ENCODE peak calls at places on chromosomes 13 and 19, in six cellular contexts. One of them, this sample, is unnamed.

GRCh38 chr19:35868172-35868822 is at the start of gene APLP1:
- DNase-seq in H9: peak
- DNase-seq in trophoblast cell: peak
- DNase-seq in neuronal stem cell: peak
- DNase-seq in H1: peak
- DNase-seq in mesenchymal stem cell: peak
- DNase-seq in this sample: no peak

GRCh38 chr19:10269333-10270179 is 1.4 kb upstream of the ICAM1 start:
- DNase-seq in H9: peak
- DNase-seq in trophoblast cell: peak
- DNase-seq in neuronal stem cell: peak
- DNase-seq in H1: peak
- DNase-seq in mesenchymal stem cell: peak
- DNase-seq in this sample: peak

GRCh38 chr13:100363874-100364273 is 224.7 kb downstream of the GGACT start:
- DNase-seq in H9: no peak
- DNase-seq in trophoblast cell: no peak
- DNase-seq in neuronal stem cell: no peak
- DNase-seq in H1: no peak
- DNase-seq in mesenchymal stem cell: peak
- DNase-seq in this sample: peak

GRCh38 chr19:4066682-4067395 is at the start of gene ZBTB7A:
- DNase-seq in H9: peak
- DNase-seq in trophoblast cell: peak
- DNase-seq in neuronal stem cell: no peak
- DNase-seq in H1: no peak
- DNase-seq in mesenchymal stem cell: peak
- DNase-seq in this sample: peak

GRCh38 chr19:32040246-32040645 is 305.2 kb upstream of the ZNF507 start:
- DNase-seq in H9: no peak
- DNase-seq in trophoblast cell: no peak
- DNase-seq in neuronal stem cell: no peak
- DNase-seq in H1: no peak
- DNase-seq in mesenchymal stem cell: no peak
- DNase-seq in this sample: no peak

GRCh38 chr13:36945078-36945477 is 25.0 kb upstream of the SMAD9 start:
- DNase-seq in H9: no peak
- DNase-seq in trophoblast cell: no peak
- DNase-seq in neuronal stem cell: peak
- DNase-seq in H1: no peak
- DNase-seq in mesenchymal stem cell: no peak
- DNase-seq in this sample: no peak

GRCh38 chr13:94711561-94712286 is 621 bp downstream of the SOX21 start:
- DNase-seq in H9: peak
- DNase-seq in trophoblast cell: no peak
- DNase-seq in neuronal stem cell: no peak
- DNase-seq in H1: no peak
- DNase-seq in mesenchymal stem cell: peak
- DNase-seq in this sample: no peak

GRCh38 chr13:49908637-49909036 is 27.5 kb downstream of the SPRYD7 start:
- DNase-seq in H9: peak
- DNase-seq in trophoblast cell: no peak
- DNase-seq in neuronal stem cell: no peak
- DNase-seq in H1: no peak
- DNase-seq in mesenchymal stem cell: no peak
- DNase-seq in this sample: no peak

GRCh38 chr19:11125994-11126685 is 29.4 kb downstream of the SPC24 start:
- DNase-seq in H9: peak
- DNase-seq in trophoblast cell: peak
- DNase-seq in neuronal stem cell: peak
- DNase-seq in H1: peak
- DNase-seq in mesenchymal stem cell: peak
- DNase-seq in this sample: peak

GRCh38 chr19:2219726-2220125 is 16.4 kb downstream of the PLEKHJ1 start:
- DNase-seq in H9: no peak
- DNase-seq in trophoblast cell: no peak
- DNase-seq in neuronal stem cell: no peak
- DNase-seq in H1: no peak
- DNase-seq in mesenchymal stem cell: no peak
- DNase-seq in this sample: no peak

GRCh38 chr13:104021806-104022397 is 955.7 kb upstream of the SLC10A2 start:
- DNase-seq in H9: no peak
- DNase-seq in trophoblast cell: no peak
- DNase-seq in neuronal stem cell: no peak
- DNase-seq in H1: no peak
- DNase-seq in mesenchymal stem cell: no peak
- DNase-seq in this sample: no peak

GRCh38 chr13:99916366-99917103 is 55.0 kb downstream of the ZIC5 start:
- DNase-seq in H9: no peak
- DNase-seq in trophoblast cell: peak
- DNase-seq in neuronal stem cell: no peak
- DNase-seq in H1: no peak
- DNase-seq in mesenchymal stem cell: peak
- DNase-seq in this sample: peak

DNA sequence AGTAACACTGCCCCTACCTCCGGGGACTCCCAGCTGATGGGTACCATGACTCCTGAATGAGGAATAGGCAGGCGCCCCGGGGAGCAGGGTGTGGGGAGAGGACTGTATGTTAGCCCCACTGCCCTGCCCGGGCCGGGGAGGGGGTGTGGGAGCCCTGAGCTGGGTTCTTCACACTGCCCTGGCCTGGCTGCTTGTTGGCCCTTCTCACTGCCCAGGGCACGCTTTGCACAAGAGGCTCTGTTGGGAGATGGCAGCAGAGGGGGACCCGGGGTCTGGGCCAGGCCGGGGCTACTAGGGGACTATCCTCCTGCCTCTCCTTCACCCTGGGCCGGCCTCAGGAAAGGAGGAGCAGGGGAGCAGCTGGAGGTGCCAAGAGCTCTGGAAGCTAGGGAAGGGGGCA is 19.3 kb upstream of the KCTD15 start:
- DNase-seq in H9: no peak
- DNase-seq in trophoblast cell: no peak
- DNase-seq in neuronal stem cell: no peak
- DNase-seq in H1: no peak
- DNase-seq in mesenchymal stem cell: no peak
- DNase-seq in this sample: no peak
- H4K91ac ChIP-seq in H9: no peak
- H4K91ac ChIP-seq in trophoblast cell: no peak
- H4K91ac ChIP-seq in neuronal stem cell: no peak
- H4K91ac ChIP-seq in H1: no peak
- H4K91ac ChIP-seq in mesenchymal stem cell: no peak
- H4K91ac ChIP-seq in this sample: no peak

DNA sequence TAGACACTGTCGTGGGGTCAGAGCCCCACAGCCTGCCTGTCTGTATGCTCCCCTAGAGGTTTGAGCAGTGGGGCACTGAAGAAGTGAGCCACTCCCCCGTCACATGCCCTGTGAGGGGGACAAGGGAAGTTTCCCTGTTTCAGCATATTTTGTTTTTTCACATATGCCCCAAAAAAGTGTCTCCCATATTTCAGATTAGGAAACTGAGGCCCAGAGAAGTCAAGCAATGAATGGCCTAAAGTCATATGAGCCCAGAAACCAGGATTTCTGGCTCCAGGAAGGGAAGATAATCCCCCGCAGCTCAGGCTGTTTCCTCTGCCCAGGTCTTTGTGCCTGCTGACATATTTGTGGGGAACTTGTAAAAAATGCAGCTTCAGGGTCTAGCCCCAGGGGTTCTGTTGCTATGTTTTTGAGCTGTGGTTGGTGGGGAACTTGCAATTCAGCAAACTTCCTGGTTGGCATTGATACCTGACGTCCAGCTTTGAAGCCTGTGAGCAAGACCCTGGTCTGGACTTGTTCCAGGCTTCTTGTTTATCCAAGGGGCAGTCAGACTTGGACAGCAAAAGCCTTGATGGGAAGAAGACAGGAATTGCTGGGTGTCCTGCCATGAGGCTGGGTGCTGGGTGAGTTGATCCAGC is 9.5 kb downstream of the RASL11A start:
- DNase-seq in H9: peak
- DNase-seq in trophoblast cell: no peak
- DNase-seq in neuronal stem cell: no peak
- DNase-seq in H1: no peak
- DNase-seq in mesenchymal stem cell: no peak
- DNase-seq in this sample: no peak
- H4K91ac ChIP-seq in H9: no peak
- H4K91ac ChIP-seq in trophoblast cell: no peak
- H4K91ac ChIP-seq in neuronal stem cell: no peak
- H4K91ac ChIP-seq in H1: no peak
- H4K91ac ChIP-seq in mesenchymal stem cell: no peak
- H4K91ac ChIP-seq in this sample: no peak

DNA sequence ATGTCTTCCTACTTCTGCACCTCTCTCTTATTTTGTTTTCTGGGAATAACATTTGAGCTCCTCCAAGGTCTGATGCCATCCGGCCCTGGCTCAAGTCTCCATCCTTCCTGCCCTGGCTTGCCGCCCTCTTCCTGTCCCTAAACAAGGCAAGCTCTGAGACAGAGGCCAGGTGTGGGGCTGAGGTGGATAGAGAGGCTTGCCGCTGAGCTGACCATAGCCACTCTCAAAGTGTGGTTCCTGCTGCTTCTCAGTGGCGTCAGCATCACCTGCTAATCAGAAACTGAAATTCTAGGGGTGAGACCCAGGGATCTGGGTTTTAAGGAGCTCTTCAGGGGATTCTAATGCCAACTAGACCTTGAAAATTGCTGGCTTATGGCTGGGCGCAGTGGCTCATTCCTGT is 6.0 kb upstream of the TPRX2 start:
- DNase-seq in H9: no peak
- DNase-seq in trophoblast cell: no peak
- DNase-seq in neuronal stem cell: no peak
- DNase-seq in H1: no peak
- DNase-seq in mesenchymal stem cell: no peak
- DNase-seq in this sample: no peak
- H4K91ac ChIP-seq in H9: no peak
- H4K91ac ChIP-seq in trophoblast cell: no peak
- H4K91ac ChIP-seq in neuronal stem cell: no peak
- H4K91ac ChIP-seq in H1: peak
- H4K91ac ChIP-seq in mesenchymal stem cell: no peak
- H4K91ac ChIP-seq in this sample: no peak

GRCh38 chr19:19711934-19712828 is 20.7 kb downstream of the ZNF14 start:
- DNase-seq in H9: no peak
- DNase-seq in trophoblast cell: no peak
- DNase-seq in neuronal stem cell: no peak
- DNase-seq in H1: no peak
- DNase-seq in mesenchymal stem cell: peak
- DNase-seq in this sample: no peak

GRCh38 chr19:19711306-19711933 is 21.5 kb downstream of the ZNF14 start:
- DNase-seq in H9: no peak
- DNase-seq in trophoblast cell: no peak
- DNase-seq in neuronal stem cell: no peak
- DNase-seq in H1: no peak
- DNase-seq in mesenchymal stem cell: no peak
- DNase-seq in this sample: no peak

GRCh38 chr19:19704836-19705235 is 28.1 kb downstream of the ZNF14 start:
- DNase-seq in H9: no peak
- DNase-seq in trophoblast cell: no peak
- DNase-seq in neuronal stem cell: no peak
- DNase-seq in H1: no peak
- DNase-seq in mesenchymal stem cell: no peak
- DNase-seq in this sample: no peak

GRCh38 chr19:19710506-19710905 is 22.4 kb downstream of the ZNF14 start:
- DNase-seq in H9: no peak
- DNase-seq in trophoblast cell: no peak
- DNase-seq in neuronal stem cell: no peak
- DNase-seq in H1: no peak
- DNase-seq in mesenchymal stem cell: no peak
- DNase-seq in this sample: no peak
- H4K91ac ChIP-seq in H9: no peak
- H4K91ac ChIP-seq in trophoblast cell: no peak
- H4K91ac ChIP-seq in neuronal stem cell: no peak
- H4K91ac ChIP-seq in H1: no peak
- H4K91ac ChIP-seq in mesenchymal stem cell: no peak
- H4K91ac ChIP-seq in this sample: no peak

GRCh38 chr13:22271963-22272362 is 601.1 kb downstream of the FGF9 start:
- DNase-seq in H9: no peak
- DNase-seq in trophoblast cell: no peak
- DNase-seq in neuronal stem cell: no peak
- DNase-seq in H1: no peak
- DNase-seq in mesenchymal stem cell: no peak
- DNase-seq in this sample: no peak
- H4K91ac ChIP-seq in H9: no peak
- H4K91ac ChIP-seq in trophoblast cell: no peak
- H4K91ac ChIP-seq in neuronal stem cell: no peak
- H4K91ac ChIP-seq in H1: no peak
- H4K91ac ChIP-seq in mesenchymal stem cell: no peak
- H4K91ac ChIP-seq in this sample: no peak

GRCh38 chr19:1105873-1106840 is 2.4 kb downstream of the GPX4 start:
- DNase-seq in H9: no peak
- DNase-seq in trophoblast cell: no peak
- DNase-seq in neuronal stem cell: no peak
- DNase-seq in H1: no peak
- DNase-seq in mesenchymal stem cell: no peak
- DNase-seq in this sample: no peak
- H4K91ac ChIP-seq in H9: no peak
- H4K91ac ChIP-seq in trophoblast cell: no peak
- H4K91ac ChIP-seq in neuronal stem cell: no peak
- H4K91ac ChIP-seq in H1: no peak
- H4K91ac ChIP-seq in mesenchymal stem cell: peak
- H4K91ac ChIP-seq in this sample: no peak

GRCh38 chr13:24984134-24984533 is 111.8 kb upstream of the PABPC3 start:
- DNase-seq in H9: no peak
- DNase-seq in trophoblast cell: no peak
- DNase-seq in neuronal stem cell: no peak
- DNase-seq in H1: no peak
- DNase-seq in mesenchymal stem cell: no peak
- DNase-seq in this sample: no peak
- H4K91ac ChIP-seq in H9: no peak
- H4K91ac ChIP-seq in trophoblast cell: no peak
- H4K91ac ChIP-seq in neuronal stem cell: no peak
- H4K91ac ChIP-seq in H1: no peak
- H4K91ac ChIP-seq in mesenchymal stem cell: no peak
- H4K91ac ChIP-seq in this sample: no peak

DNA sequence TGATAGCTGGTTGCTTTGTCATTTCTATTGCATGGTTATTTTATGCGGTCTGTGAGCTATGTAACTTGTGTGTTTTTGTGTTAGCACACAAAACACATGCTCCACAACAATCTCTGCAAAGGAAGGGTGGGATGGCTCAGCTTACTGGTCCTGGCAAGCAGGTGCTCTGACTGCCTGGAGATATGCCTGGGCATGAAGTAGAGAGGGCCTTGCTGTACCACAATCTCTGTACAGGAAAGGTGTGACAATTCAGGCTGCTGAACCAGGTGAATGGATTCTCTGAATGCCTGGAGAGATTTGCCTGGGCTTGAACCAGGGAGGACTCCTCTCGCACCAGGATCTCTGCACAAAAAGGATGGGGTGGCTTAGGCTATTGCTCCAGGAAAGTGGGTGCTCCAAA is 69.5 kb downstream of the STOML3 start:
- DNase-seq in H9: no peak
- DNase-seq in trophoblast cell: no peak
- DNase-seq in neuronal stem cell: no peak
- DNase-seq in H1: no peak
- DNase-seq in mesenchymal stem cell: no peak
- DNase-seq in this sample: no peak
- H4K91ac ChIP-seq in H9: no peak
- H4K91ac ChIP-seq in trophoblast cell: peak
- H4K91ac ChIP-seq in neuronal stem cell: no peak
- H4K91ac ChIP-seq in H1: no peak
- H4K91ac ChIP-seq in mesenchymal stem cell: no peak
- H4K91ac ChIP-seq in this sample: no peak

GRCh38 chr19:19544257-19545127 is 6.4 kb downstream of the CILP2 start:
- DNase-seq in H9: peak
- DNase-seq in trophoblast cell: no peak
- DNase-seq in neuronal stem cell: no peak
- DNase-seq in H1: no peak
- DNase-seq in mesenchymal stem cell: no peak
- DNase-seq in this sample: no peak
- H4K91ac ChIP-seq in H9: no peak
- H4K91ac ChIP-seq in trophoblast cell: no peak
- H4K91ac ChIP-seq in neuronal stem cell: no peak
- H4K91ac ChIP-seq in H1: no peak
- H4K91ac ChIP-seq in mesenchymal stem cell: no peak
- H4K91ac ChIP-seq in this sample: no peak

GRCh38 chr19:54317108-54317964 is 4.4 kb upstream of the LILRA5 start:
- DNase-seq in H9: no peak
- DNase-seq in trophoblast cell: no peak
- DNase-seq in neuronal stem cell: no peak
- DNase-seq in H1: no peak
- DNase-seq in mesenchymal stem cell: no peak
- DNase-seq in this sample: no peak
- H4K91ac ChIP-seq in H9: no peak
- H4K91ac ChIP-seq in trophoblast cell: no peak
- H4K91ac ChIP-seq in neuronal stem cell: no peak
- H4K91ac ChIP-seq in H1: peak
- H4K91ac ChIP-seq in mesenchymal stem cell: no peak
- H4K91ac ChIP-seq in this sample: no peak